ENCODE peak calls at places on chromosomes 1 and 21, in four cellular contexts. P, F, T and R are unnamed samples.
A peak's percentile ranks its signal among the peaks of the same experiment; 100 is the strongest.

GRCh38 chr1:233421293-233421692 is 93.8 kb downstream of the MAP3K21 start:
- DNase-seq in P (no peak), F (no peak), T (no peak), R (no peak)

GRCh38 chr1:173451981-173452380 is 25.2 kb upstream of the PRDX6 start:
- DNase-seq in P (peak; percentile 81), F (peak; percentile 29), T (no peak), R (no peak)

GRCh38 chr21:24829397-24829796 is 777.9 kb downstream of the MRPL39 start:
- DNase-seq in P (no peak), F (no peak), T (no peak), R (no peak)

GRCh38 chr1:110107867-110108469 is 4.3 kb upstream of the UBL4B start:
- DNase-seq in P (no peak), F (no peak), T (no peak), R (no peak)

GRCh38 chr1:25614466-25615171 is 2.0 kb upstream of the MAN1C1 start:
- DNase-seq in P (no peak), F (no peak), T (no peak), R (no peak)

GRCh38 chr1:224683981-224684380 is 67.9 kb downstream of the CNIH3 start:
- DNase-seq in P (no peak), F (no peak), T (no peak), R (no peak)

GRCh38 chr1:33726274-33726804 is 137.5 kb upstream of the HMGB4 start:
- DNase-seq in P (no peak), F (no peak), T (no peak), R (no peak)

GRCh38 chr1:184062640-184063280 is 11.2 kb downstream of the TSEN15 start:
- DNase-seq in P (no peak), F (no peak), T (no peak), R (no peak)

GRCh38 chr1:219347843-219348475 is 174.3 kb downstream of the LYPLAL1 start:
- DNase-seq in P (peak; percentile 83), F (no peak), T (no peak), R (no peak)

DNA sequence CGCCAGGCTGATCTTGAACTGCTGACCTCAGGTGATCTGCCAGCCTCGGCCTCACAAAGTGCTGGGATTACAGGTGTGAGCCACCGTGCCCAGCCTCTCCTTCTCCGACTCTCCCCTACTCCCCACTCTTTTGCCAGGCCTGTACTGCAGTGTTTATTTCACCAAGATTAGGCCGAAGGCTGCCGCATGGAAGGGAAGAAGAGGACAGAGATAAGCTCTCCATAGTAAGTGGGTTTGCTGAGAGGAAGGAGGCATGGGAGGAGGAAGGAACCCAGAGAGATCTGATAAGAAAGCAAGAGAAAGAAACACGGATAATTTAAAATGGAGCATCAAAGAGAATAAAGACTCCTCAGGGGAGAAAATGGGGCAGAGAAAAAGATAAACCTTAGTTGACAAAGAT is 8.7 kb downstream of the PTCH2 start:
- DNase-seq in P (no peak), F (no peak), T (no peak), R (no peak)
- TF ChIP-seq CTCF in P (no peak), F (no peak), T (no peak), R (no peak)

GRCh38 chr1:11501491-11501897 is 22.5 kb downstream of the DISP3 start:
- DNase-seq in P (no peak), F (no peak), T (no peak), R (no peak)

GRCh38 chr1:11502516-11502915 is 23.6 kb downstream of the DISP3 start:
- DNase-seq in P (no peak), F (no peak), T (no peak), R (no peak)

GRCh38 chr1:11500881-11501280 is 21.9 kb downstream of the DISP3 start:
- DNase-seq in P (no peak), F (no peak), T (no peak), R (no peak)

GRCh38 chr1:11499825-11500331 is 20.9 kb downstream of the DISP3 start:
- DNase-seq in P (no peak), F (no peak), T (no peak), R (no peak)

GRCh38 chr1:11501906-11502485 is 23.0 kb downstream of the DISP3 start:
- DNase-seq in P (no peak), F (no peak), T (no peak), R (no peak)
- H3K27me3 ChIP-seq in P (peaks cover 9% of the 10 kb centered on the region), F (peaks cover 10% of the 10 kb centered on the region), T (no peaks in the 10 kb centered on the region), R (no peaks in the 10 kb centered on the region)

DNA sequence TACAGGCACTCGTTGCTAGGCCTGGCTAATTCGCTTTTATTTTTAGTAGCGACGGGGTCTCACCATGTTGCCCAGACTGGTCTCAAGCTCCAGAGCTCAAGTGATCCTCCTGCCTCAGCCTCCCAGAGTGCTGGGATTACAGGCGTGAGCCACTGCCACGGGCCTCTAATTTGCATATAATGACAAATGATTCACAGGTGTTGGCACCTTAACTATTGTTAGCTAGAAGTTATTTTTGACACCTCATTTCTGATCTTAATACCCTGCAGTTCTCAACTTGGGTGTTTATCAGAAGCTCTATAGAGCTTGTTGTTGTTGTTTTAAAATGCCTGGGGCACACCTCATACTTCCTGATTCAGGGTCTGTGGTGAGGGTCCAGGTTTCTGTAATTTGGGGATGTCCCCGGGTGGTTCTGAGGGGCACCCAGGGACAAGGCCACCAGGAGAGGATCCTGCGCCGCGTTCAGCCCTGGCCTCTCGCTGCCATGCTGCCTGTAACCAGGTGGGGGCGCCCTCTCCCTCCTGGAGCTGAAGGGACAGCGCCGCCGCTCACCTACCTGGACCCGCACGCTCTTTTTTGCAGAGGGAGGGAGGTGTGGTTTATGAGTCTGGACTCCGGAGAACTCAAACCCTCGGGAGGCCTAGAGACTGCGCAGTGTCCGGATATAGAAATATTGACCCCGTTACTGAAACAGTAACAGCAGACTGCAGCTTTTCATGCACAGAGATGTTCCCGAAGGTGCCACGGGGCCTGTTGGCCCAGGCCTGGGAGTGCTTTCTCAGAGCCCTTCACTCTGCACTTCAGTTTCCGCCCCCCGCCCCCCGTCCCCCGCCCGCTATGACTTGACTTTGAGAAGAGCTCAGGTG is 23.0 kb upstream of the NEK2 start:
- DNase-seq in P (peak; percentile 79), F (peak; percentile 29), T (peak; percentile 87), R (peak; percentile 25)
- H3K4me3 ChIP-seq in P (no peak overlapping the region), F (peak overlapping the region; percentile 37), T (peak overlapping the region; percentile 63), R (peak overlapping the region; percentile 17)

GRCh38 chr21:44800971-44801467 is 601 bp downstream of the UBE2G2 start:
- DNase-seq in P (no peak), F (peak; percentile 26), T (no peak), R (no peak)
- TF ChIP-seq CTCF in P (no peak), F (peak; percentile 26), T (peak; percentile 24), R (peak; percentile 52)

DNA sequence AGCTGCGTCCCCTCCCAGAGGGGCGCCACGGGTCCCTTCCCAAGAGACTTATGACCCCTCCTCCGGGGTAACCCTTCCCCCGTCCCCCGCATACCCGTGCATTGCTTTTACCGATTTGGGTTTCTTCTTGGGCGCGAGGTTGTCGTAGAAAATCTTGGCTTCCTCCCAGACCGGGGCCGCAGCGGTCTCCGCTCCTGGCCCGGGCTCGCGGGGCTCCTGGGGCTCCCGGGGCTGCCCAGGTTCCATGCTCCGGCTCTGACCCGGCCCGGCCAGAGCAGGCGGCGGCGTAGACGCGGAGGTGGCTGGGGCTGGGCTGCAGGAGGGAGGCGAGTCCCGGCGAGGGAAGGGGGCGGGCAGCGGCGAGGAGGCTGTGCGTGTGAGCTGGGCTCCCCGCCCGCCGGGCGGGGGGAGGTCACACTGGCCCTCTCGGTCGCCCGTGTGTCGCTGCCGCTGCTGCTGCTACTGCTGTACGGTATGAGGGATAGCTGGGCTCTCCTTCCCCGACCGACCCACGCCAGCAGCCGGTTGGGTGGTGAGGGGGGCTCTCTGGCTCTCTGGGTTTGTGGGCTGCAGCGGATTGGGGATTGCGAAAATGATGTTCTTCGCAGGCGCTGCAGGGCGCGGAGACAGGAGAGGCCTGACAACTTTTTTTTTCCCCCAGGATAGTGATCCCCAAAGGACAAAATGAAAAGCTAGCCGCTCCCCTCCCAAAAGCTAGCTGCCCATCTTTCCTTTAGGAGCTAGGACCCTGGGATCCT is at the start of gene NT5C1A:
- DNase-seq in P (peak; percentile 42), F (no peak), T (no peak), R (no peak)
- H3K27me3 ChIP-seq in P (no peaks in the 10 kb centered on the region), F (peaks cover 50% of the 10 kb centered on the region), T (no peaks in the 10 kb centered on the region), R (peaks cover 53% of the 10 kb centered on the region)

DNA sequence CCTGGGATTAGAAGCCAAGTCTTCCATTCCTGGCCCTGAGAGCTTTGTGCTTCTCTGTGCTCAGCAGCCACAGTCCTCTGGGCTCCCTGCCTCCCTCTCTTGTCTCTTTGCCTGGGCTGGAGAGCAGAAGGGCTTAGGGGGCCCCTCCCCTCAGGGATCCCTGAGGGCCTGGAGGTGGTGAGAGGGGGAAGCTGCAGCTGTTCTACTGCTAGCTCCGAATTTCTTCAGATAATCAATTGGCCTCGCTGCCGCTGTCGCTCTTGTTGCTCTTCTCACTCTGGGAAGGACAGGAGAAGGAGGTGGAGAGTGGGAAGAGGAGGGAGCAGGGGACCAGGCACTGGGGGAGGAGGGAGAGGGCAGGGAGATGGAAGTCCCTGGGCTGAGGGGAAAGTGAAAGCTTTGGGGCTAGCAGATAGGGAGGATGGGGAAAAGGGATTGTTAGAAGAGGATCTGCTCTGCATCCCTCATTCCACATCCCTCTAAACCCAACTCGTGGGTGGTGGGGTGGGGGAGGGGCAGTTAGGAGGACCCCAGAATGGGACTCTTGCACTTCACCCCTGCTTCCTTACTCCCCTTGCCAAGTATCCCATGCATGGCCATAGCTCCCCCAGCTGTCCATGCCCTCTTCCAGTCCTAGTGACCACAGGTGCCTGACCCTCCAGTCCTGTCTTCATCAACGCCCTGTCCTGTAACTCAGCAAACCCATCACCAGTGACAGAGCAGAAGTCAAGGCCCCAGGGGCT is 8.0 kb downstream of the NHLH1 start:
- DNase-seq in P (no peak), F (no peak), T (no peak), R (no peak)
- H3K4me3 ChIP-seq in P (no peak overlapping the region), F (no peak overlapping the region), T (peak overlapping the region; percentile 16), R (no peak overlapping the region)

GRCh38 chr21:36630485-36631206 is 68.3 kb upstream of the SIM2 start:
- DNase-seq in P (peak; percentile 22), F (no peak), T (peak; percentile 50), R (no peak)
- TF ChIP-seq CTCF in P (peak; percentile 65), F (peak; percentile 58), T (peak; percentile 49), R (peak; percentile 67)

GRCh38 chr1:30313584-30313983 is 409.8 kb downstream of the MATN1 start:
- DNase-seq in P (no peak), F (no peak), T (no peak), R (no peak)

GRCh38 chr1:30315185-30315960 is 408.0 kb downstream of the MATN1 start:
- DNase-seq in P (no peak), F (no peak), T (no peak), R (no peak)

GRCh38 chr1:30316056-30316455 is 407.3 kb downstream of the MATN1 start:
- DNase-seq in P (no peak), F (no peak), T (no peak), R (no peak)

GRCh38 chr1:30313176-30313575 is 410.2 kb downstream of the MATN1 start:
- DNase-seq in P (no peak), F (no peak), T (no peak), R (no peak)

GRCh38 chr1:30314591-30314990 is 408.8 kb downstream of the MATN1 start:
- DNase-seq in P (no peak), F (no peak), T (no peak), R (no peak)
- H3K27me3 ChIP-seq in P (no peaks in the 10 kb centered on the region), F (peaks cover 2% of the 10 kb centered on the region), T (peaks cover 3% of the 10 kb centered on the region), R (peaks cover 23% of the 10 kb centered on the region)